ENCODE peak calls at places on chromosome 2, in seven cellular contexts. One of them, this sample, is unnamed.

GRCh38 chr2:73856214-73856613 is 27.5 kb downstream of the STAMBP start:
- DNase-seq in endothelial cell: no peak
- DNase-seq in tibial nerve: no peak
- DNase-seq in bronchial epithelial cell: peak; percentile 75
- DNase-seq in GM06990: no peak
- DNase-seq in activated B cell treated with CpG ODN at 0.5 μM for 24 hours: no peak
- DNase-seq in left ventricle myocardium inferior: no peak
- DNase-seq in this sample: no peak

GRCh38 chr2:214716811-214717560 is 92.5 kb downstream of the BARD1 start:
- DNase-seq in endothelial cell: no peak
- DNase-seq in tibial nerve: no peak
- DNase-seq in bronchial epithelial cell: no peak
- DNase-seq in GM06990: no peak
- DNase-seq in activated B cell treated with CpG ODN at 0.5 μM for 24 hours: no peak
- DNase-seq in left ventricle myocardium inferior: no peak
- DNase-seq in this sample: no peak

GRCh38 chr2:70570041-70570661 is 16.5 kb upstream of the TGFA start:
- DNase-seq in endothelial cell: no peak
- DNase-seq in tibial nerve: no peak
- DNase-seq in bronchial epithelial cell: peak; percentile 99
- DNase-seq in GM06990: no peak
- DNase-seq in activated B cell treated with CpG ODN at 0.5 μM for 24 hours: no peak
- DNase-seq in left ventricle myocardium inferior: no peak
- DNase-seq in this sample: no peak

GRCh38 chr2:240811346-240812300 is 8.4 kb downstream of the KIF1A start:
- DNase-seq in endothelial cell: no peak
- DNase-seq in tibial nerve: no peak
- DNase-seq in bronchial epithelial cell: no peak
- DNase-seq in GM06990: no peak
- DNase-seq in activated B cell treated with CpG ODN at 0.5 μM for 24 hours: no peak
- DNase-seq in left ventricle myocardium inferior: peak; percentile 7
- DNase-seq in this sample: no peak

GRCh38 chr2:19857806-19858205 is 44.0 kb downstream of the TTC32 start:
- DNase-seq in endothelial cell: no peak
- DNase-seq in tibial nerve: no peak
- DNase-seq in bronchial epithelial cell: no peak
- DNase-seq in GM06990: no peak
- DNase-seq in activated B cell treated with CpG ODN at 0.5 μM for 24 hours: no peak
- DNase-seq in left ventricle myocardium inferior: no peak
- DNase-seq in this sample: no peak

GRCh38 chr2:199455533-199456382 is 2.0 kb downstream of the SATB2 start:
- DNase-seq in endothelial cell: peak; percentile 42
- DNase-seq in tibial nerve: no peak
- DNase-seq in bronchial epithelial cell: peak; percentile 9
- DNase-seq in GM06990: no peak
- DNase-seq in activated B cell treated with CpG ODN at 0.5 μM for 24 hours: no peak
- DNase-seq in left ventricle myocardium inferior: no peak
- DNase-seq in this sample: peak; percentile 37

GRCh38 chr2:19312949-19313348 is 45.5 kb downstream of the OSR1 start:
- DNase-seq in endothelial cell: peak; percentile 22
- DNase-seq in tibial nerve: no peak
- DNase-seq in bronchial epithelial cell: peak; percentile 50
- DNase-seq in GM06990: no peak
- DNase-seq in activated B cell treated with CpG ODN at 0.5 μM for 24 hours: no peak
- DNase-seq in left ventricle myocardium inferior: no peak
- DNase-seq in this sample: peak; percentile 35

GRCh38 chr2:181790716-181791649 is 100.5 kb upstream of the ITPRID2 start:
- DNase-seq in endothelial cell: no peak
- DNase-seq in tibial nerve: no peak
- DNase-seq in bronchial epithelial cell: peak; percentile 100
- DNase-seq in GM06990: peak; percentile 56
- DNase-seq in activated B cell treated with CpG ODN at 0.5 μM for 24 hours: no peak
- DNase-seq in left ventricle myocardium inferior: no peak
- DNase-seq in this sample: peak; percentile 15

GRCh38 chr2:159506764-159507406 is 109.5 kb downstream of the BAZ2B start:
- DNase-seq in endothelial cell: no peak
- DNase-seq in tibial nerve: no peak
- DNase-seq in bronchial epithelial cell: peak; percentile 83
- DNase-seq in GM06990: no peak
- DNase-seq in activated B cell treated with CpG ODN at 0.5 μM for 24 hours: no peak
- DNase-seq in left ventricle myocardium inferior: no peak
- DNase-seq in this sample: no peak

GRCh38 chr2:10680214-10680613 is 9.6 kb downstream of the NOL10 start:
- DNase-seq in endothelial cell: no peak
- DNase-seq in tibial nerve: no peak
- DNase-seq in bronchial epithelial cell: no peak
- DNase-seq in GM06990: no peak
- DNase-seq in activated B cell treated with CpG ODN at 0.5 μM for 24 hours: no peak
- DNase-seq in left ventricle myocardium inferior: no peak
- DNase-seq in this sample: no peak

GRCh38 chr2:10680957-10681356 is 8.8 kb downstream of the NOL10 start:
- DNase-seq in endothelial cell: no peak
- DNase-seq in tibial nerve: no peak
- DNase-seq in bronchial epithelial cell: peak; percentile 40
- DNase-seq in GM06990: no peak
- DNase-seq in activated B cell treated with CpG ODN at 0.5 μM for 24 hours: no peak
- DNase-seq in left ventricle myocardium inferior: no peak
- DNase-seq in this sample: no peak

GRCh38 chr2:10675126-10675525 is 14.6 kb downstream of the NOL10 start:
- DNase-seq in endothelial cell: no peak
- DNase-seq in tibial nerve: no peak
- DNase-seq in bronchial epithelial cell: no peak
- DNase-seq in GM06990: no peak
- DNase-seq in activated B cell treated with CpG ODN at 0.5 μM for 24 hours: no peak
- DNase-seq in left ventricle myocardium inferior: no peak
- DNase-seq in this sample: no peak

DNA sequence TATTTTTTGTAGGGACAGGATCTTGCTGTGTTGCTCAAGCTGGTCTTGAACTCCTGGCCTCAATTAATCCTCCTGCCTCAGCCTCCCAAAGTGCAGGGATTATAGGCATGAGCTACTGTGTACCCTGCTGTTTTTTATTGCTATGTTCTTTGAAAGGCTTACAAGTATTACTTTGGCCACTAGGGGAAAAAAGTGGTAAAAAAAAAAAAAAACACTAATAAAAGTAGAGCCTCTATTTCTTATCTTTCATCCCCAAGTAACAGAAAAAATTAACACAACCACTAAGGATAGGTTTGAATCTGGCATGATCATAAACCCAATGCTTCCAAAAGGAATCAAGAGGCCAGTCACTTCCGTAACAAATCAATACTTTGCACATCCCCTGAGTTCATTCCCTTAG is 11.6 kb downstream of the NOL10 start:
- DNase-seq in endothelial cell: no peak
- DNase-seq in tibial nerve: no peak
- DNase-seq in bronchial epithelial cell: no peak
- DNase-seq in GM06990: no peak
- DNase-seq in activated B cell treated with CpG ODN at 0.5 μM for 24 hours: no peak
- DNase-seq in left ventricle myocardium inferior: no peak
- DNase-seq in this sample: no peak
- TF ChIP-seq CTCF in endothelial cell: peak; percentile 75
- TF ChIP-seq CTCF in tibial nerve: no peak
- TF ChIP-seq CTCF in bronchial epithelial cell: peak; percentile 24
- TF ChIP-seq CTCF in GM06990: peak; percentile 21
- TF ChIP-seq CTCF in activated B cell treated with CpG ODN at 0.5 μM for 24 hours: no peak
- TF ChIP-seq CTCF in left ventricle myocardium inferior: no peak
- TF ChIP-seq CTCF in this sample: no peak

GRCh38 chr2:17644997-17645715 is 104.7 kb downstream of the VSNL1 start:
- DNase-seq in endothelial cell: no peak
- DNase-seq in tibial nerve: no peak
- DNase-seq in bronchial epithelial cell: peak; percentile 88
- DNase-seq in GM06990: no peak
- DNase-seq in activated B cell treated with CpG ODN at 0.5 μM for 24 hours: no peak
- DNase-seq in left ventricle myocardium inferior: no peak
- DNase-seq in this sample: no peak

GRCh38 chr2:17638181-17638743 is 97.8 kb downstream of the VSNL1 start:
- DNase-seq in endothelial cell: no peak
- DNase-seq in tibial nerve: no peak
- DNase-seq in bronchial epithelial cell: no peak
- DNase-seq in GM06990: no peak
- DNase-seq in activated B cell treated with CpG ODN at 0.5 μM for 24 hours: no peak
- DNase-seq in left ventricle myocardium inferior: no peak
- DNase-seq in this sample: no peak

GRCh38 chr2:17646096-17646554 is 105.6 kb downstream of the VSNL1 start:
- DNase-seq in endothelial cell: peak; percentile 61
- DNase-seq in tibial nerve: no peak
- DNase-seq in bronchial epithelial cell: peak; percentile 94
- DNase-seq in GM06990: peak; percentile 56
- DNase-seq in activated B cell treated with CpG ODN at 0.5 μM for 24 hours: no peak
- DNase-seq in left ventricle myocardium inferior: no peak
- DNase-seq in this sample: peak; percentile 66

GRCh38 chr2:17646838-17647701 is 106.5 kb downstream of the SMC6 start:
- DNase-seq in endothelial cell: no peak
- DNase-seq in tibial nerve: no peak
- DNase-seq in bronchial epithelial cell: no peak
- DNase-seq in GM06990: no peak
- DNase-seq in activated B cell treated with CpG ODN at 0.5 μM for 24 hours: no peak
- DNase-seq in left ventricle myocardium inferior: no peak
- DNase-seq in this sample: no peak

DNA sequence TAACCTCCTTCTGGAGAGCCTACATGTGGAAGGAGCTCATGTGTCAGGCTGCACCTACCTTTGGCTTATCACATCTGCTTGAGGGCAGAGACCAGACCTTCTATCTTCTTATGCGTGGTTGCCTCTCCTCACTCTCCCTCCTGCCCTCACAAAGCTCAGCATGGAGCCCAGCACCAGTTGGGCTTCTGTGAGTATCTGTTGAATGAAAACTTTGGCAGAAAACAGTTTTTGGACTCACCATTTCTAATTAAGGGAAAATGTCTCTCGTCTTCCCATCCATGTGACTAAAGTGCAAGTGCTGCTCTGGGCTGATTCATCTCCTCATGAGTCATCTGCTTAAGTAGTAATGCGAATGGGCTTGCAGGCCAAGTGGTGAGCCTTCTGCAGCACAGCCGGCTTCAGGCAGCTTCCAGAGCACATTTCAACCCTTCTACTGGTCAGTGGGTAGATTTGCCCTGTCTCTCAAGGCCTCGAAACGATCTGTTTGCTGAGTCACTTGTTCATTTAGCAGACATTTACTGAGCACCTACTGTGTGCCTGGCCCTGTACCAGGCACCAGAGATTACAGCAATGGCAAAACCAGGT is 102.6 kb downstream of the VSNL1 start:
- DNase-seq in endothelial cell: no peak
- DNase-seq in tibial nerve: no peak
- DNase-seq in bronchial epithelial cell: peak; percentile 97
- DNase-seq in GM06990: no peak
- DNase-seq in activated B cell treated with CpG ODN at 0.5 μM for 24 hours: no peak
- DNase-seq in left ventricle myocardium inferior: no peak
- DNase-seq in this sample: no peak
- TF ChIP-seq CTCF in endothelial cell: no peak
- TF ChIP-seq CTCF in tibial nerve: no peak
- TF ChIP-seq CTCF in bronchial epithelial cell: no peak
- TF ChIP-seq CTCF in GM06990: no peak
- TF ChIP-seq CTCF in activated B cell treated with CpG ODN at 0.5 μM for 24 hours: no peak
- TF ChIP-seq CTCF in left ventricle myocardium inferior: no peak
- TF ChIP-seq CTCF in this sample: no peak

GRCh38 chr2:105768176-105768575 is 23.5 kb downstream of the NCK2 start:
- DNase-seq in endothelial cell: no peak
- DNase-seq in tibial nerve: no peak
- DNase-seq in bronchial epithelial cell: no peak
- DNase-seq in GM06990: no peak
- DNase-seq in activated B cell treated with CpG ODN at 0.5 μM for 24 hours: no peak
- DNase-seq in left ventricle myocardium inferior: no peak
- DNase-seq in this sample: no peak

GRCh38 chr2:105771841-105772240 is 27.1 kb downstream of the NCK2 start:
- DNase-seq in endothelial cell: peak; percentile 38
- DNase-seq in tibial nerve: no peak
- DNase-seq in bronchial epithelial cell: no peak
- DNase-seq in GM06990: no peak
- DNase-seq in activated B cell treated with CpG ODN at 0.5 μM for 24 hours: no peak
- DNase-seq in left ventricle myocardium inferior: no peak
- DNase-seq in this sample: no peak

GRCh38 chr2:105770162-105770561 is 25.4 kb downstream of the NCK2 start:
- DNase-seq in endothelial cell: no peak
- DNase-seq in tibial nerve: no peak
- DNase-seq in bronchial epithelial cell: no peak
- DNase-seq in GM06990: no peak
- DNase-seq in activated B cell treated with CpG ODN at 0.5 μM for 24 hours: no peak
- DNase-seq in left ventricle myocardium inferior: no peak
- DNase-seq in this sample: no peak

GRCh38 chr2:105768961-105769452 is 24.3 kb downstream of the NCK2 start:
- DNase-seq in endothelial cell: no peak
- DNase-seq in tibial nerve: no peak
- DNase-seq in bronchial epithelial cell: peak; percentile 48
- DNase-seq in GM06990: no peak
- DNase-seq in activated B cell treated with CpG ODN at 0.5 μM for 24 hours: no peak
- DNase-seq in left ventricle myocardium inferior: no peak
- DNase-seq in this sample: no peak

DNA sequence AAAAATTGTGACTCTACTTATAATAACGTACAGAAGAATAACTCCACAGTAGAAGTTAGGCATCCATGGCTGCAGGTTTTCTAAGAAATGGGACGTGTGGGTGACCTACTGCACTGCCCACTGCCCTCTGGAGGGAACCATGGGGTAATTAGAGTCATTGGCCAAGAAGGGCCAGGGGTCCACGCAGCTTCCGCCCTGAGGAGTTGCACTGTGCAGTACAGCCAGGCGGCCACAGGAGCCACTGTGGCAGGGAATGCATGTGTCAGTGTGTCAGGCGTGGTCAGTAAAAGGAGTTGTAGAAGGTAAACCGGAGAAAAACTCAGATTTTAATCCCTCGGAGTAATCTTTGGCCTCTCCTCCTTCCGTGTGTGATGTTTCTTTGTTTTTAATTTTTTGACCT is 24.8 kb downstream of the NCK2 start:
- DNase-seq in endothelial cell: peak; percentile 32
- DNase-seq in tibial nerve: no peak
- DNase-seq in bronchial epithelial cell: no peak
- DNase-seq in GM06990: no peak
- DNase-seq in activated B cell treated with CpG ODN at 0.5 μM for 24 hours: no peak
- DNase-seq in left ventricle myocardium inferior: no peak
- DNase-seq in this sample: no peak
- TF ChIP-seq CTCF in endothelial cell: peak; percentile 34
- TF ChIP-seq CTCF in tibial nerve: no peak
- TF ChIP-seq CTCF in bronchial epithelial cell: no peak
- TF ChIP-seq CTCF in GM06990: no peak
- TF ChIP-seq CTCF in activated B cell treated with CpG ODN at 0.5 μM for 24 hours: no peak
- TF ChIP-seq CTCF in left ventricle myocardium inferior: no peak
- TF ChIP-seq CTCF in this sample: no peak

DNA sequence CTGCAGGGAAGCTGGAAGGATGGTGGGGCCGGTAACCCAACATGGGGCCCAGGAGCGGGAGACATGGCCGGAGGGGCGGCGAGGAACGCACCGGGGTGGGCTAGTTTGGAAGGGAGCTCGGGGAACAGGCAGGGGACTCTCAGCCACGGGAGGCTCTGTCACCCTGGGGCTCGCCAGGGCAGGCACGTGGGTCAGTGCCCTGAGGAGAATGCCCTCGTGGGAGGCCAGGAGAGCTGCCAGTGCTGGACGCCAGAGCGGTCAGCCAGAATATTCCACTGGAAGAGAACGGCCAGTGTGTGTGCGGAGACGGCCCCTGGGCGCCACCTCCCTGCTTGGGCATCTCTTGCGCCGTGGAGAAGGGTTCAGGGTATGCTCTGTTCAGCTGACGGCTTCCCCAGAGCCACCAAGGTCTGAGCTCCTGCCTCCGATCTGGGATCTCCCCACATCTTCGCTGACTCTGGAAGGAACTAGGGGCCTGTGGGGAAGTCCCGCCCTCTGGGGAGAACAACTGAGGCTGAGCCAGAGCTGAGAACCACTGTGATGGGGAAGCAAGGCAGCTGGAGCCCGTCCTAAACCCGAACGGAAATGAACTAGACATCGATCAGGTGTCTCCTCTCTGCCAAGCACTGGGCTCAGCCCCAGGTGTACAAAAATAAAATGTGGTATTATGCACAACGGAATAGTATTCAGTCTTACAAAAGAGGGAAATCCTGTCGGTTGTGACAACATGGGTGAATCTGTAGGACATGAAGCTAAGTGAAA is 49.3 kb downstream of the TNP1 start:
- DNase-seq in endothelial cell: no peak
- DNase-seq in tibial nerve: no peak
- DNase-seq in bronchial epithelial cell: no peak
- DNase-seq in GM06990: no peak
- DNase-seq in activated B cell treated with CpG ODN at 0.5 μM for 24 hours: no peak
- DNase-seq in left ventricle myocardium inferior: no peak
- DNase-seq in this sample: no peak
- TF ChIP-seq CTCF in endothelial cell: no peak
- TF ChIP-seq CTCF in tibial nerve: no peak
- TF ChIP-seq CTCF in bronchial epithelial cell: no peak
- TF ChIP-seq CTCF in GM06990: no peak
- TF ChIP-seq CTCF in activated B cell treated with CpG ODN at 0.5 μM for 24 hours: no peak
- TF ChIP-seq CTCF in left ventricle myocardium inferior: no peak
- TF ChIP-seq CTCF in this sample: no peak

This sample was measured in GM13977.